ENCODE peak calls at places on chromosomes 7 and 10, in four cellular contexts. One of them, this sample, is unnamed.
A peak's percentile ranks its signal among the peaks of the same experiment; 100 is the strongest.

GRCh38 chr10:52115823-52116222 is 198.3 kb upstream of the DKK1 start:
- DNase-seq in fibroblast of villous mesenchyme: no peak
- DNase-seq in dermis microvascular lymphatic vessel endothelial cell: no peak
- DNase-seq in left colon: no peak
- DNase-seq in this sample: no peak

GRCh38 chr7:82080254-82080924 is 310.5 kb upstream of the HGF start:
- DNase-seq in fibroblast of villous mesenchyme: peak; percentile 28
- DNase-seq in dermis microvascular lymphatic vessel endothelial cell: no peak
- DNase-seq in left colon: no peak
- DNase-seq in this sample: no peak

GRCh38 chr7:22969010-22969431 is 44.9 kb downstream of the HYCC1 start:
- DNase-seq in fibroblast of villous mesenchyme: no peak
- DNase-seq in dermis microvascular lymphatic vessel endothelial cell: no peak
- DNase-seq in left colon: no peak
- DNase-seq in this sample: no peak

GRCh38 chr7:84666668-84667067 is 472.1 kb upstream of the SEMA3A start:
- DNase-seq in fibroblast of villous mesenchyme: no peak
- DNase-seq in dermis microvascular lymphatic vessel endothelial cell: no peak
- DNase-seq in left colon: no peak
- DNase-seq in this sample: no peak

GRCh38 chr7:133763241-133763640 is 363.9 kb upstream of the LRGUK start:
- DNase-seq in fibroblast of villous mesenchyme: peak; percentile 55
- DNase-seq in dermis microvascular lymphatic vessel endothelial cell: no peak
- DNase-seq in left colon: no peak
- DNase-seq in this sample: no peak

GRCh38 chr7:25596443-25596842 is 368.2 kb upstream of the NPVF start:
- DNase-seq in fibroblast of villous mesenchyme: no peak
- DNase-seq in dermis microvascular lymphatic vessel endothelial cell: no peak
- DNase-seq in left colon: peak; percentile 55
- DNase-seq in this sample: no peak

GRCh38 chr10:75127481-75127880 is 16.0 kb downstream of the SAMD8 start:
- DNase-seq in fibroblast of villous mesenchyme: peak; percentile 83
- DNase-seq in dermis microvascular lymphatic vessel endothelial cell: no peak
- DNase-seq in left colon: no peak
- DNase-seq in this sample: no peak

GRCh38 chr7:33534830-33535229 is 370.5 kb upstream of the BMPER start:
- DNase-seq in fibroblast of villous mesenchyme: no peak
- DNase-seq in dermis microvascular lymphatic vessel endothelial cell: no peak
- DNase-seq in left colon: no peak
- DNase-seq in this sample: no peak

GRCh38 chr10:33217854-33218253 is 116.6 kb downstream of the NRP1 start:
- DNase-seq in fibroblast of villous mesenchyme: no peak
- DNase-seq in dermis microvascular lymphatic vessel endothelial cell: no peak
- DNase-seq in left colon: no peak
- DNase-seq in this sample: no peak

GRCh38 chr7:80941206-80941758 is 22.4 kb upstream of the SEMA3C start:
- DNase-seq in fibroblast of villous mesenchyme: peak; percentile 81
- DNase-seq in dermis microvascular lymphatic vessel endothelial cell: no peak
- DNase-seq in left colon: no peak
- DNase-seq in this sample: no peak